ENCODE peak calls at places on chromosomes 3 and 15, in five cellular contexts. One of them, this sample, is unnamed.

GRCh38 chr15:89115547-89115946 is 27.3 kb downstream of the ABHD2 start:
- DNase-seq in HCT116: no peak
- DNase-seq in psoas muscle: no peak
- DNase-seq in right atrium auricular region: no peak
- DNase-seq in AG10803: no peak
- DNase-seq in this sample: no peak

GRCh38 chr3:45976191-45977091 is 19.2 kb downstream of the FYCO1 start:
- DNase-seq in psoas muscle: no peak
- DNase-seq in right atrium auricular region: no peak
- DNase-seq in HCT116: no peak
- DNase-seq in AG10803: no peak
- DNase-seq in this sample: no peak

GRCh38 chr3:81765425-81765824 is 4.0 kb upstream of the GBE1 start:
- DNase-seq in right atrium auricular region: no peak
- DNase-seq in HCT116: no peak
- DNase-seq in psoas muscle: no peak
- DNase-seq in AG10803: no peak
- DNase-seq in this sample: no peak

GRCh38 chr3:23749589-23749988 is 56.2 kb upstream of the UBE2E1 start:
- DNase-seq in HCT116: no peak
- DNase-seq in AG10803: no peak
- DNase-seq in right atrium auricular region: no peak
- DNase-seq in psoas muscle: no peak
- DNase-seq in this sample: no peak

GRCh38 chr3:122843604-122844003 is 48.7 kb downstream of the SLC49A4 start:
- DNase-seq in AG10803: no peak
- DNase-seq in psoas muscle: no peak
- DNase-seq in right atrium auricular region: no peak
- DNase-seq in HCT116: no peak
- DNase-seq in this sample: no peak

GRCh38 chr3:153311531-153311930 is 149.5 kb downstream of the RAP2B start:
- DNase-seq in HCT116: no peak
- DNase-seq in right atrium auricular region: no peak
- DNase-seq in AG10803: peak; percentile 16
- DNase-seq in psoas muscle: no peak
- DNase-seq in this sample: no peak

GRCh38 chr15:39016706-39017105 is 452.1 kb upstream of the RASGRP1 start:
- DNase-seq in psoas muscle: no peak
- DNase-seq in HCT116: no peak
- DNase-seq in right atrium auricular region: no peak
- DNase-seq in AG10803: peak; percentile 59
- DNase-seq in this sample: no peak

GRCh38 chr15:85976986-85977385 is 102.7 kb upstream of the AGBL1 start:
- DNase-seq in AG10803: peak; percentile 35
- DNase-seq in right atrium auricular region: no peak
- DNase-seq in HCT116: no peak
- DNase-seq in psoas muscle: no peak
- DNase-seq in this sample: no peak

GRCh38 chr3:52609316-52609815 is 73.0 kb downstream of the UQCC5 start:
- DNase-seq in psoas muscle: no peak
- DNase-seq in AG10803: no peak
- DNase-seq in HCT116: no peak
- DNase-seq in right atrium auricular region: no peak
- DNase-seq in this sample: no peak

GRCh38 chr15:82043130-82043673 is 2.6 kb downstream of the MEX3B start:
- DNase-seq in AG10803: no peak
- DNase-seq in right atrium auricular region: no peak
- DNase-seq in psoas muscle: no peak
- DNase-seq in HCT116: no peak
- DNase-seq in this sample: no peak

GRCh38 chr3:179289295-179289694 is 33.5 kb upstream of the ZNF639 start:
- DNase-seq in HCT116: no peak
- DNase-seq in right atrium auricular region: no peak
- DNase-seq in psoas muscle: no peak
- DNase-seq in AG10803: no peak
- DNase-seq in this sample: no peak

GRCh38 chr3:34212175-34212574 is 413.7 kb downstream of the PDCD6IP start:
- DNase-seq in right atrium auricular region: no peak
- DNase-seq in AG10803: peak; percentile 5
- DNase-seq in HCT116: no peak
- DNase-seq in psoas muscle: no peak
- DNase-seq in this sample: no peak

GRCh38 chr3:65828706-65829105 is 210.0 kb downstream of the MAGI1 start:
- DNase-seq in AG10803: peak; percentile 27
- DNase-seq in right atrium auricular region: no peak
- DNase-seq in psoas muscle: no peak
- DNase-seq in HCT116: no peak
- DNase-seq in this sample: no peak

GRCh38 chr3:178479446-178479845 is 56.8 kb upstream of the KCNMB2 start:
- DNase-seq in HCT116: no peak
- DNase-seq in psoas muscle: no peak
- DNase-seq in AG10803: no peak
- DNase-seq in right atrium auricular region: no peak
- DNase-seq in this sample: no peak

GRCh38 chr3:169769287-169770181 is at the start of gene ACTRT3:
- DNase-seq in AG10803: peak; percentile 73
- DNase-seq in psoas muscle: peak; percentile 82
- DNase-seq in HCT116: peak; percentile 35
- DNase-seq in right atrium auricular region: peak; percentile 67
- DNase-seq in this sample: peak; percentile 83
- H3K4me3 ChIP-seq in AG10803: peak within 1 kb of the TSS; percentile 57
- H3K4me3 ChIP-seq in psoas muscle: peak within 1 kb of the TSS; percentile 81
- H3K4me3 ChIP-seq in HCT116: peak within 1 kb of the TSS; percentile 51
- H3K4me3 ChIP-seq in right atrium auricular region: peak within 1 kb of the TSS; percentile 65
- H3K4me3 ChIP-seq in this sample: peak within 1 kb of the TSS; percentile 74

DNA sequence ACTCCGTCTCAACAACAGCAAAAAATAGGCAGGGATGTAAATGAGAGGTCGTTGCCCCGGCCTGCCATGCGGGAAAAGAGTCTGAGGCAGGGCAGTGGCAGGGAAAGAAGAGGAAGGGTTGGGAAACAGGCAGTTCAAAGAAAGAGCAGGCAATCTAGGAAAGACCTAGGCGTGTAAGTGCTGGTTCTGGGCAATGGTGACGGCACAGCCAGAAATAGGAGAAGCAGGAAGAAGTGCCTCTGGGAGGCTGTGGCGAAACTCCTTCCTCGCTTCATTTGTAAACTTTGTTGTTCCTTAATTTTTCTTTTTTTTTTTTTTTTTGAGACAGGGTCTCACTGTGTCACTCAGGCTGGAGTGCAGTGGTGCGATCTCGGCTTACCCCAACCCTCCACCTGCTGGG is 4.3 kb downstream of the SLC51A start:
- DNase-seq in right atrium auricular region: peak; percentile 65
- DNase-seq in HCT116: no peak
- DNase-seq in psoas muscle: no peak
- DNase-seq in AG10803: no peak
- DNase-seq in this sample: no peak
- H3K4me3 ChIP-seq in right atrium auricular region: no peak overlapping the region
- H3K4me3 ChIP-seq in HCT116: no peak overlapping the region
- H3K4me3 ChIP-seq in psoas muscle: no peak overlapping the region
- H3K4me3 ChIP-seq in AG10803: no peak overlapping the region
- H3K4me3 ChIP-seq in this sample: no peak overlapping the region

GRCh38 chr3:155675094-155675493 is 69.8 kb downstream of the PLCH1 start:
- DNase-seq in AG10803: no peak
- DNase-seq in psoas muscle: no peak
- DNase-seq in HCT116: no peak
- DNase-seq in right atrium auricular region: no peak
- DNase-seq in this sample: no peak

GRCh38 chr3:155673411-155673810 is 71.5 kb downstream of the PLCH1 start:
- DNase-seq in psoas muscle: no peak
- DNase-seq in AG10803: peak; percentile 12
- DNase-seq in right atrium auricular region: no peak
- DNase-seq in HCT116: no peak
- DNase-seq in this sample: no peak

DNA sequence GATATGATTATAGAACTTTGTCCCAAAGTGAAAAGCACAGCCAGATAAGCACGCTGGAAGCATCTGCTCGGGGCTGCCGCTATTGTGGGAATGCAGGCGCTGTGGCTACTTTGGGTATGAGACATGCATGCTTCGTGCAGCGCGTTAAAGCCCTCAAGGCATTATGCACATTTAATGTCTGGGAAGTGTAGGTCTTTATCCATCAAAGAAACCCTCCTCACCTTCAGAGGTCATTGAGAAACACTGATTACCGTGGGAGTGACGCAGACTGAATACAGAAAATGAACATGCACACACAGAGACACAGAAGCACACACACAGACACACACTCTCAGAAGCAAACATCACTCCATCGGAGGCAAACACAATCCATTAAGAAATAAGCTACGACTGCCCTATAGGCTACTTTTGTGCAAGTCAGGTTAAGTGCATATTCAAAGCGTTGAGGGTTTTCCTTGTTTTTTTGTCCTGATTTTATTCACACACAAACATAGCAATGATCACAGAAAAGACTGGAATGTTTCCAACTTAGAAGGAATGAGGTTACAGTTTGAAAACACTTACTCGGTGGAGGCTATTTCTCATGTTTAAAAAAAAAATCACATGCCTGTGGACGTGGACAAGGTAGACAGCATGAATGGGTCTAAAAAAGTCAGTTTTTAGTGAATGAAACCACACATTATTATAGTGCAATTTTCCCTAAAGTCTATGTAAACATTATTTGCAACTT is 68.5 kb downstream of the PLCH1 start:
- DNase-seq in right atrium auricular region: peak; percentile 59
- DNase-seq in AG10803: peak; percentile 70
- DNase-seq in HCT116: no peak
- DNase-seq in psoas muscle: peak; percentile 41
- DNase-seq in this sample: no peak
- H3K4me3 ChIP-seq in right atrium auricular region: peak overlapping the region; percentile 29
- H3K4me3 ChIP-seq in AG10803: peak overlapping the region; percentile 39
- H3K4me3 ChIP-seq in HCT116: no peak overlapping the region
- H3K4me3 ChIP-seq in psoas muscle: peak overlapping the region; percentile 39
- H3K4me3 ChIP-seq in this sample: peak overlapping the region; percentile 33

DNA sequence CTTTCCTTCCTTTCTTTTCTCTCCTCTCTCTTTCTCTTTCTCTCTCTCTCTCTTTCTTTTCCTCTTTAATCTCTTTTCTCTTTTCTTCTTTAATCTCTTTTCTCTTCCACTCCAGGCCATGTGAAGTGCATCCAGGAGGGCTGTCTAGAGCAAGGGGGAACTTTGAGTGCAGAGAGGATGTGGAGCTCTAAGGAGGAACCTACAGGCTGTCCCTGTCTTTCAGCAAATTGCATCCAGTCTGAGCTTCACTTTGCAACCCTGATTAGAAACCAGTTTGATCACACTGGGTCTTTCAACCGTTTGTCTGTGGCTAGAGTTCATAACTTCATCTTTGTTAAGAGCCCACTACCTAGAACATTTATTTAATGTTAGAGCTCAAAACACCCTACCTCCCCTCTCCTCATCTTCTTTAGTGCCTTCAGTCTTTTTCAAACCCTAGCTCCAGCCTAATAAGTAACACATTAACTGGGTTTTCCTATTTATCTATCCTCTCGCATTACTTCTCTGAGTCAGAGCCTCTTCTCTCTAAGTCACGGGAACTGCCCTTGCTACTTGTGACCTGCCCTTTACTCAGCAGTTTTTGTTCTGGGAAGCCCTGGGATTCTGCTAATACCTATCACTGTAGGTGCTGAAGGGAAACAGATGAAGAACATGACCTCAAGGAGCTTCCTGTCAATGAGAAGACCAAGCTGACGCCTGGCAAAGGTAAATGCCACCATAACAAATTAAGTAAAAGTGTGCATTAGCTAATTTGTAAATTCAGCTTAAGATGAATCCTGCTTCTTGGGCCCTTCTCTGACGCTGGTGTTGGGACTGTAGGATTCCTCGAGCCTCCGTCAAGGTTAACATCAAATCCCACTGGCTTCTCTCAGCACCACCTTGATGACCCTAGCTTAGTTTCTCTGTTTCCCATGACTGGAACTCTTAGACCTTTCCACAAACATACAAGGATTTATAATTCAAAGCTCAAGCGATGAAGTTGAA is at the start of gene GCNT3:
- DNase-seq in AG10803: no peak
- DNase-seq in HCT116: peak; percentile 32
- DNase-seq in psoas muscle: no peak
- DNase-seq in right atrium auricular region: no peak
- DNase-seq in this sample: no peak
- H3K4me3 ChIP-seq in AG10803: no peak within 1 kb of the TSS
- H3K4me3 ChIP-seq in HCT116: no peak within 1 kb of the TSS
- H3K4me3 ChIP-seq in psoas muscle: no peak within 1 kb of the TSS
- H3K4me3 ChIP-seq in right atrium auricular region: no peak within 1 kb of the TSS
- H3K4me3 ChIP-seq in this sample: no peak within 1 kb of the TSS

DNA sequence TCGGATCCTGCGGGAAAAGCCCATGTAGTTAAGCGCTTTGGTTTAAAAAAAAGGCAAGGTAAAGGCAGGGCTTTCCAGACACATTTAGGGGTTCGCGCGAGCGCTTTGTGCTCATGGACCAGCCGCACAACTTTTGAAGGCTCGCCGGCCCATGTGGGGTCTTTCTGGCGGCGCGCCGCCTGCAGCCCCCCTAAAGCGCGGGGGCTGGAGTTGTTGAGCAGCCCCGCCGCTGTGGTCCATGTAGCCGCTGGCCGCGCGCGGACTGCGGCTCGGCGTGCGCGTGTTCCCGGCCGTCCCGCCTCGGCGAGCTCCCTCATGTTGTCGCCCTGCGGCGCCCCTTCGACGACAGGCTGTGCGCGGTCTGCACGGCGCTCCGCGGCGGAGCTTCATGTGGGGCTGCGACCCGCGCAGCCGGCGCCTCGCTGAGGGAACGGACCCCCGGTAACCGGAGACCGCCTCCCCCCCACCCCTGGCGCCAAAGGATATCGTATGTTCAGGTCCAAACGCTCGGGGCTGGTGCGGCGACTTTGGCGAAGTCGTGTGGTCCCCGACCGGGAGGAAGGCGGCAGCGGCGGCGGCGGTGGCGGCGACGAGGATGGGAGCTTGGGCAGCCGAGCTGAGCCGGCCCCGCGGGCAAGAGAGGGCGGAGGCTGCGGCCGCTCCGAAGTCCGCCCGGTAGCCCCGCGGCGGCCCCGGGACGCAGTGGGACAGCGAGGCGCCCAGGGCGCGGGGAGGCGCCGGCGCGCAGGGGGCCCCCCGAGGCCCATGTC is 919 bp downstream of the SMAD6 start:
- DNase-seq in psoas muscle: no peak
- DNase-seq in HCT116: no peak
- DNase-seq in AG10803: no peak
- DNase-seq in right atrium auricular region: no peak
- DNase-seq in this sample: no peak
- H3K4me3 ChIP-seq in psoas muscle: peak overlapping the region; percentile 85
- H3K4me3 ChIP-seq in HCT116: peak overlapping the region; percentile 53
- H3K4me3 ChIP-seq in AG10803: peak overlapping the region; percentile 82
- H3K4me3 ChIP-seq in right atrium auricular region: peak overlapping the region; percentile 69
- H3K4me3 ChIP-seq in this sample: peak overlapping the region; percentile 78

This sample was measured in suprapubic skin.